ENCODE peak calls at places on chromosomes 2 and 18, in six cellular contexts. B is astrocyte of the spinal cord, Y is cardiac fibroblast, O is coronary artery, I is endodermal cell, T is brain microvascular endothelial cell. C is an unnamed sample.

GRCh38 chr18:27808678-27809077 is 368.3 kb downstream of the CDH2 start:
- DNase-seq in T (peak), I (no peak), Y (no peak), O (no peak), B (peak), C (no peak)

GRCh38 chr2:237885171-237885930 is 25.9 kb downstream of the RAMP1 start:
- DNase-seq in O (no peak), T (no peak), I (peak), Y (no peak), B (no peak), C (no peak)

GRCh38 chr18:59719533-59720325 is 22.5 kb upstream of the CCBE1 start:
- DNase-seq in Y (peak), B (peak), T (peak), I (no peak), O (no peak), C (peak)

GRCh38 chr18:13522861-13523660 is 203.3 kb downstream of the FAM210A start:
- DNase-seq in Y (no peak), T (no peak), B (no peak), I (peak), O (no peak), C (no peak)

GRCh38 chr18:24414349-24415003 is 12.0 kb upstream of the IMPACT start:
- DNase-seq in Y (no peak), I (no peak), O (no peak), B (no peak), T (no peak), C (no peak)

GRCh38 chr2:109478906-109479493 is 134.8 kb downstream of the SEPTIN10 start:
- DNase-seq in I (no peak), Y (no peak), O (no peak), T (no peak), B (no peak), C (no peak)

GRCh38 chr18:12837747-12838146 is 46.3 kb downstream of the PTPN2 start:
- DNase-seq in B (peak), Y (peak), O (no peak), I (no peak), T (no peak), C (no peak)

GRCh38 chr2:109171444-109172334 is 42.7 kb downstream of the SH3RF3 start:
- DNase-seq in T (peak), O (peak), I (no peak), Y (peak), B (peak), C (peak)

GRCh38 chr2:129880309-129880708 is 99.2 kb upstream of the RAB6C start:
- DNase-seq in B (no peak), O (peak), I (peak), Y (no peak), T (no peak), C (no peak)

GRCh38 chr18:39958876-39959275 is 1996.2 kb upstream of the PIK3C3 start:
- DNase-seq in T (no peak), B (no peak), I (no peak), Y (no peak), O (no peak), C (no peak)

GRCh38 chr2:239917128-239917956 is 107.8 kb downstream of the NDUFA10 start:
- DNase-seq in T (peak), Y (no peak), B (no peak), O (no peak), I (peak), C (no peak)

GRCh38 chr18:37673196-37673595 is 107.6 kb upstream of the CELF4 start:
- DNase-seq in Y (no peak), I (no peak), O (no peak), B (no peak), T (no peak), C (no peak)

GRCh38 chr2:191114403-191114886 is 36.3 kb downstream of the STAT4 start:
- DNase-seq in Y (peak), B (no peak), I (no peak), O (no peak), T (peak), C (no peak)

GRCh38 chr2:8518986-8519669 is 162.7 kb upstream of the ID2 start:
- DNase-seq in Y (no peak), B (no peak), T (no peak), O (no peak), I (no peak), C (no peak)

GRCh38 chr2:11248-11941 is 34.9 kb downstream of the FAM110C start:
- DNase-seq in T (peak), Y (peak), I (peak), O (peak), B (peak), C (no peak)

GRCh38 chr18:79784965-79785770 is 12.6 kb upstream of the KCNG2 start:
- DNase-seq in Y (peak), B (no peak), T (no peak), O (no peak), I (no peak), C (peak)

GRCh38 chr2:82795446-82795845 is 1663.6 kb downstream of the SUCLG1 start:
- DNase-seq in I (no peak), O (no peak), T (peak), Y (peak), B (peak), C (peak)

GRCh38 chr2:71613953-71614925 is 160.9 kb downstream of the DYSF start:
- DNase-seq in B (no peak), O (peak), Y (no peak), T (no peak), I (peak), C (no peak)

GRCh38 chr2:73156539-73157124 is 43.9 kb upstream of the RAB11FIP5 start:
- DNase-seq in I (peak), Y (peak), B (peak), O (no peak), T (peak), C (no peak)

GRCh38 chr2:134411279-134411827 is 157.5 kb downstream of the MGAT5 start:
- DNase-seq in B (no peak), Y (no peak), T (no peak), O (no peak), I (no peak), C (no peak)

GRCh38 chr2:39780825-39781600 is 2.0 kb upstream of the THUMPD2 start:
- DNase-seq in O (no peak), B (peak), Y (peak), T (no peak), I (peak), C (no peak)

GRCh38 chr2:26541401-26542193 is 63.7 kb upstream of the OTOF start:
- DNase-seq in B (no peak), O (no peak), I (peak), T (no peak), Y (no peak), C (no peak)

GRCh38 chr2:17915099-17915498 is 36.6 kb downstream of the KCNS3 start:
- DNase-seq in B (no peak), Y (no peak), T (no peak), I (peak), O (no peak), C (no peak)

GRCh38 chr2:177211602-177212105 is 940 bp upstream of the HNRNPA3 start:
- DNase-seq in I (no peak), T (no peak), Y (no peak), B (no peak), O (no peak), C (no peak)

GRCh38 chr2:38439807-38440300 is 62.8 kb upstream of the ATL2 start:
- DNase-seq in O (no peak), T (no peak), Y (no peak), I (no peak), B (no peak), C (no peak)

GRCh38 chr2:219298759-219299371 is 10.3 kb downstream of the PTPRN start:
- DNase-seq in I (peak), O (no peak), B (peak), T (peak), Y (peak), C (no peak)

GRCh38 chr2:219299372-219299760 is 9.8 kb downstream of the PTPRN start:
- DNase-seq in T (no peak), I (no peak), B (no peak), O (no peak), Y (no peak), C (no peak)

GRCh38 chr2:219296631-219297391 is 12.4 kb downstream of the PTPRN start:
- DNase-seq in B (no peak), I (no peak), T (no peak), Y (no peak), O (no peak), C (no peak)

GRCh38 chr2:219296142-219296541 is 13.1 kb downstream of the PTPRN start:
- DNase-seq in Y (no peak), T (no peak), O (no peak), I (no peak), B (no peak), C (no peak)

GRCh38 chr2:219297766-219298456 is 11.3 kb downstream of the PTPRN start:
- DNase-seq in O (no peak), Y (no peak), I (peak), B (no peak), T (no peak), C (no peak)
- TF ChIP-seq CTCF in O (no peak), Y (peak), I (no peak), B (peak), T (peak), C (peak)

GRCh38 chr2:148552675-148553331 is 91.7 kb upstream of the EPC2 start:
- DNase-seq in I (no peak), T (no peak), B (no peak), Y (no peak), O (no peak), C (no peak)
- H3K4me3 ChIP-seq in I (no peak), T (no peak), B (no peak), Y (peak), O (peak), C (peak)

GRCh38 chr2:24543252-24543651 is 52.2 kb downstream of the NCOA1 start:
- DNase-seq in B (no peak), O (no peak), Y (no peak), T (no peak), I (peak), C (no peak)
- TF ChIP-seq CTCF in B (peak), O (no peak), Y (peak), T (peak), I (peak), C (no peak)

GRCh38 chr2:84878896-84879594 is 1.8 kb downstream of the TRABD2A start:
- DNase-seq in O (no peak), Y (no peak), T (no peak), B (no peak), I (no peak), C (no peak)

GRCh38 chr2:84880395-84880644 is 564 bp downstream of the TRABD2A start:
- DNase-seq in I (no peak), O (no peak), T (no peak), B (no peak), Y (no peak), C (no peak)

GRCh38 chr2:84880645-84881521 is at the start of gene TRABD2A:
- DNase-seq in Y (no peak), B (no peak), I (peak), O (peak), T (no peak), C (no peak)

GRCh38 chr2:84878459-84878858 is 2.4 kb downstream of the TRABD2A start:
- DNase-seq in B (no peak), O (no peak), I (peak), Y (no peak), T (no peak), C (no peak)

DNA sequence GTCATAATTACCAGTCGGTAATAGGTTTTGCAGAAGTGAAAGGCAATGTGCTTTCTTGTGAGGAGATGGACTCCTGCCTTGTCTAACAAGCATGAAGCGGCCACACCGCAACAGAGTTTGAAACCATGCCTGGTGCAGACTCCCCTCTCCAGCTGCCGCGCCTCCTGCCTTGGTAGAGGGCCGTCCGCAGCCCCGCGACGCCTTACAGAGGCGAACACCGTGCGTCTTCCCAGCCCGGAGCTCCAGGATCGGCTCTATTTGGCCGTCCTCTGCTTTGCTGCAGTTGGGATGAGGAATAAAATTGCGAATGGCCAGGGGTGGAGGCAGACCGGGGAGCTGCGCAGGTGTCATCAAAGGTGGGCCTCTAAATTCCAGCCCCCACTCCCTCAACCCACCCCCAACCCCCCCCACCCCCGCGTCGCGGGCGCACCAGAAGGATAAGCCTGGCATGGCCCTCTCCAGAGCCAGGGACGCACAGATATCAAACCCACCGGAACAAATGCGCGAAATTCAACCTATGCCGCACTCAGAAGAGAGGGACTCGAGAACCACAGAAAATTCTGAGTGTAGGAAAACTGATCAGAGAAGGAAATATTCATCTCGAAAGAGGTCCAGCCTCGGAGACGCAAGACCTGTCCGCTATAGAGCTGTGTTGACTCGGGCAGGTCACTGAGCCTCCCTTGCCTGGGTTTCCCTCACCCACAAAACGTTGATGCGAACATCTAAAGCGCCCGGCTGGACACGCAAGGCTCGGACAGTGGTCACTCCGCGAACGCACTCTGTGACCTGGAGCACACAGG is 1.1 kb downstream of the TRABD2A start:
- DNase-seq in Y (no peak), B (no peak), O (no peak), T (no peak), I (peak), C (no peak)
- H3K4me3 ChIP-seq in Y (peak), B (peak), O (peak), T (peak), I (peak), C (no peak)

GRCh38 chr2:174644406-174644805 is 46.8 kb upstream of the WIPF1 start:
- DNase-seq in T (no peak), I (no peak), O (no peak), Y (no peak), B (no peak), C (no peak)

GRCh38 chr2:174645316-174645715 is 47.7 kb upstream of the WIPF1 start:
- DNase-seq in O (no peak), T (no peak), B (no peak), I (no peak), Y (no peak), C (no peak)

GRCh38 chr2:174654429-174654941 is 56.9 kb upstream of the WIPF1 start:
- DNase-seq in I (no peak), O (no peak), B (peak), Y (peak), T (no peak), C (no peak)

GRCh38 chr2:174643356-174643755 is 45.8 kb upstream of the WIPF1 start:
- DNase-seq in Y (no peak), O (no peak), T (no peak), I (no peak), B (no peak), C (no peak)

DNA sequence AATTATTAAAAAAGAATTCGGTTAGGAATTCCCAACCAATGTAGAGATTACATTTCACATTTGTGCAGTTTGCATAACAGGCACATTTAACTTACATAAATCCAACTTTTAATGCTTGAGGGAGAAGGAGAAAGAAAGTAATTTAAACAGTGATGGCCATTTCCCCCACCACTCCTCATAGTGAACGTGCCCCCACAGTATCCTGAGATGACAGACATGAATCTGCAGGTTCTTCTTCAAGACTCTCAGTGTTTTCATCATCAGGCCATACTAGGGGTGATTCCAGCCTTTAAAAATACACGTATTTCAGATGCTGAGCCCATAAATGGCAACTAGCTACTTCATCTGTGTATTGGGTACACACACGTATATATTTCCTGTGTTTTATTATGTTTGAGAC is 51.3 kb upstream of the WIPF1 start:
- DNase-seq in Y (no peak), B (no peak), T (no peak), I (no peak), O (no peak), C (no peak)
- TF ChIP-seq CTCF in Y (no peak), B (no peak), T (no peak), I (no peak), O (no peak), C (no peak)

GRCh38 chr2:223054193-223054781 is 2.3 kb downstream of the KCNE4 start:
- DNase-seq in I (no peak), Y (peak), B (peak), T (peak), O (peak), C (no peak)

GRCh38 chr2:223056656-223057418 is 4.8 kb downstream of the KCNE4 start:
- DNase-seq in I (no peak), O (no peak), B (peak), T (no peak), Y (peak), C (no peak)

GRCh38 chr2:223057545-223057944 is 5.6 kb downstream of the KCNE4 start:
- DNase-seq in O (no peak), I (no peak), B (no peak), Y (peak), T (no peak), C (no peak)

GRCh38 chr2:223055140-223055539 is 3.1 kb downstream of the KCNE4 start:
- DNase-seq in I (no peak), B (peak), O (no peak), T (peak), Y (peak), C (no peak)

GRCh38 chr2:223055836-223056235 is 3.8 kb downstream of the KCNE4 start:
- DNase-seq in Y (peak), I (no peak), B (peak), T (peak), O (no peak), C (no peak)
- H3K4me3 ChIP-seq in Y (no peak), I (no peak), B (no peak), T (no peak), O (peak), C (no peak)

GRCh38 chr2:37343537-37344434 is 644 bp upstream of the QPCT start:
- DNase-seq in Y (peak), I (peak), O (no peak), B (peak), T (peak), C (peak)

GRCh38 chr2:37348155-37348554 is 3.7 kb downstream of the QPCT start:
- DNase-seq in T (no peak), B (no peak), O (no peak), Y (no peak), I (no peak), C (no peak)

GRCh38 chr2:37342636-37343211 is 1.7 kb upstream of the QPCT start:
- DNase-seq in B (no peak), T (no peak), I (peak), O (no peak), Y (no peak), C (no peak)

GRCh38 chr2:37340637-37341036 is 3.8 kb upstream of the QPCT start:
- DNase-seq in I (no peak), T (no peak), B (no peak), O (no peak), Y (no peak), C (no peak)

DNA sequence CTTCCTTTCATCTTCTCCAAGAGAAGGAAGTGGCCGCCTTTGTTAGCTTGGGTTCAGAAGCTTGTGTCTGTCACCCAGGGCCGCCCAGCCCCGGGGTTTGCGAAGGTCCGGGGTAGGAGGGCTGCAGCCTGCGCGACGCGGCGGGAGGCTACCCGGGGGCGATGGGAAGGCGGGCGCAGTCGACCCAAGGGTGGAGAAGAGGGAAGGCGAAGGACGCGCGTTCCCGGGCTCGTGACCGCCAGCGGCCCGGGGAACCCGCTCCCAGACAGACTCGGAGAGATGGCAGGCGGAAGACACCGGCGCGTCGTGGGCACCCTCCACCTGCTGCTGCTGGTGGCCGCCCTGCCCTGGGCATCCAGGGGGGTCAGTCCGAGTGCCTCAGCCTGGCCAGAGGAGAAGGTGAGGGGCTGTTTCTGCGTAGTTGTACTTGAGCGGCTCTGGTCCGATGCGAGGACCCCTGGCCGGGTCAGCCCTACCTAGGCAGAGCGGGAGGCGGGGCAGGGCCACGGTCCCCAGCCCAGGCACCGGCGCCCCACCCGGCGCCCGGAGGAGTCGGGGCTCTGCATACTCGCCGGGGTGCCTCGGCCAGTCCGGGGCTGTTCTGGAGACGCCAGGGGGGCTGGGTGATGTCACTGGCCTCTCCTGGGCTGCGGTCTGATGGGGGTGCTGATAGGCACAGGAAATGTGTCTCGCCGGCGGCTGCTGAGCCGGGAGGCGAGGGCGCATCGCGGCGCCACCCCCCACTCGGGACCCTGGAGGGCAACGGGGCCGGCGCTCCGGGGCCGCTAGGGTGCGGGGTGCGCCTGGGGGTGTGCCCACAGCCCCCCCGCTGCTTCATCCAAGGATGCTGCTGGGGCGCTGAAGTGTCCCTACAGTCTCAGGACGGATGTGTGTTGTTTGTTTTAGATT is at the start of gene QPCT:
- DNase-seq in Y (no peak), B (peak), O (no peak), I (peak), T (peak), C (no peak)
- TF ChIP-seq CTCF in Y (no peak), B (no peak), O (no peak), I (no peak), T (no peak), C (no peak)

GRCh38 chr2:231706731-231707624 is 1.3 kb upstream of the PTMA start:
- DNase-seq in T (peak), O (peak), Y (peak), I (peak), B (peak), C (peak)
- H3K4me3 ChIP-seq in T (peak), O (peak), Y (peak), I (peak), B (peak), C (peak)

GRCh38 chr2:95384854-95385569 is 17.5 kb upstream of the FAHD2A start:
- DNase-seq in I (peak), Y (peak), B (no peak), O (peak), T (no peak), C (no peak)
- TF ChIP-seq CTCF in I (peak), Y (no peak), B (no peak), O (no peak), T (peak), C (no peak)

GRCh38 chr18:9135912-9136314 is 668 bp upstream of the ANKRD12 start:
- DNase-seq in B (no peak), T (no peak), Y (peak), O (no peak), I (peak), C (no peak)
- H3K4me3 ChIP-seq in B (peak), T (peak), Y (peak), O (peak), I (peak), C (peak)